ENCODE peak calls at places on chromosomes 7 and 10, in eight cellular contexts. E, M, V, K, A, J, H and T are unnamed samples.

GRCh38 chr7:50502001-50502684 is 52.0 kb upstream of the FIGNL1 start:
- DNase-seq in E (peak; percentile 90), M (peak; percentile 76), V (peak; percentile 10), K (no peak), A (peak; percentile 89), J (no peak), H (peak; percentile 35), T (peak; percentile 10)

GRCh38 chr10:70513848-70514309 is 35.3 kb downstream of the PALD1 start:
- DNase-seq in E (no peak), M (no peak), V (no peak), K (no peak), A (no peak), J (no peak), H (no peak), T (no peak)

GRCh38 chr10:78038791-78039547 is 5.3 kb downstream of the RPS24 start:
- DNase-seq in E (no peak), M (no peak), V (no peak), K (no peak), A (no peak), J (no peak), H (no peak), T (no peak)

GRCh38 chr7:73521636-73522080 is 435 bp downstream of the BAZ1B start:
- DNase-seq in E (no peak), M (no peak), V (peak; percentile 71), K (peak; percentile 31), A (no peak), J (no peak), H (no peak), T (no peak)

GRCh38 chr10:128036011-128036615 is 90.1 kb downstream of the MKI67 start:
- DNase-seq in E (no peak), M (no peak), V (no peak), K (no peak), A (no peak), J (no peak), H (no peak), T (no peak)

GRCh38 chr7:117158941-117159705 is 163.7 kb downstream of the WNT2 start:
- DNase-seq in E (no peak), M (no peak), V (no peak), K (no peak), A (no peak), J (no peak), H (no peak), T (no peak)

GRCh38 chr7:155861480-155861868 is 49.2 kb upstream of the SHH start:
- DNase-seq in E (no peak), M (no peak), V (no peak), K (no peak), A (no peak), J (no peak), H (no peak), T (no peak)

GRCh38 chr7:25495342-25495855 is 267.1 kb upstream of the NPVF start:
- DNase-seq in E (no peak), M (peak; percentile 34), V (peak; percentile 85), K (no peak), A (no peak), J (peak; percentile 83), H (peak; percentile 21), T (no peak)

GRCh38 chr10:88598060-88598459 is 11.5 kb downstream of the LIPJ start:
- DNase-seq in E (no peak), M (no peak), V (no peak), K (no peak), A (no peak), J (no peak), H (no peak), T (no peak)

GRCh38 chr7:17185690-17186070 is 112.8 kb upstream of the AHR start:
- DNase-seq in E (peak; percentile 53), M (no peak), V (no peak), K (no peak), A (peak; percentile 38), J (no peak), H (no peak), T (no peak)

GRCh38 chr7:15011289-15011688 is 108.7 kb upstream of the DGKB start:
- DNase-seq in E (no peak), M (no peak), V (peak; percentile 69), K (no peak), A (no peak), J (no peak), H (no peak), T (no peak)

GRCh38 chr10:60032723-60033122 is 126.4 kb upstream of the CCDC6 start:
- DNase-seq in E (peak; percentile 48), M (peak; percentile 28), V (peak; percentile 51), K (peak; percentile 4), A (peak; percentile 33), J (no peak), H (no peak), T (peak; percentile 41)

GRCh38 chr7:94394399-94395140 is at the start of gene COL1A2:
- DNase-seq in E (peak; percentile 98), M (peak; percentile 81), V (peak; percentile 90), K (no peak), A (peak; percentile 69), J (peak; percentile 54), H (peak; percentile 66), T (no peak)

GRCh38 chr10:95560288-95561199 is 627 bp downstream of the SORBS1 start:
- DNase-seq in E (no peak), M (peak; percentile 43), V (peak; percentile 68), K (peak; percentile 12), A (peak; percentile 27), J (peak; percentile 82), H (no peak), T (peak; percentile 21)

GRCh38 chr7:157087646-157088045 is 51.1 kb upstream of the UBE3C start:
- DNase-seq in E (no peak), M (no peak), V (no peak), K (no peak), A (no peak), J (no peak), H (no peak), T (no peak)

GRCh38 chr7:108166687-108167086 is 36.5 kb upstream of the LAMB4 start:
- DNase-seq in E (no peak), M (no peak), V (no peak), K (no peak), A (no peak), J (no peak), H (no peak), T (no peak)